ENCODE peak calls at places on chromosomes 13 and 19, in eight cellular contexts. N, L, A, B, Q, C, T and J are unnamed samples.

GRCh38 chr19:35905178-35905727 is 2.8 kb downstream of the TYROBP start:
- DNase-seq in N (no peak), L (no peak), A (no peak), B (no peak), Q (no peak), C (no peak), T (no peak), J (no peak)

GRCh38 chr13:35723061-35723461 is 246.6 kb upstream of the MAB21L1 start:
- DNase-seq in N (peak; percentile 75), L (peak; percentile 41), A (no peak), B (no peak), Q (no peak), C (no peak), T (no peak), J (no peak)

GRCh38 chr19:8307400-8307964 is 676 bp downstream of the CD320 start:
- DNase-seq in N (no peak), L (peak; percentile 26), A (no peak), B (peak; percentile 16), Q (no peak), C (no peak), T (no peak), J (no peak)

GRCh38 chr19:5718579-5719273 is 1.2 kb downstream of the LONP1 start:
- DNase-seq in N (peak; percentile 92), L (no peak), A (no peak), B (peak; percentile 25), Q (no peak), C (no peak), T (no peak), J (no peak)

GRCh38 chr19:52778811-52779210 is 7.8 kb downstream of the ZNF600 start:
- DNase-seq in N (no peak), L (no peak), A (no peak), B (no peak), Q (no peak), C (peak; percentile 15), T (no peak), J (peak; percentile 49)

GRCh38 chr13:109784590-109785140 is 1.7 kb downstream of the IRS2 start:
- DNase-seq in N (peak; percentile 69), L (peak; percentile 85), A (no peak), B (peak; percentile 74), Q (peak; percentile 72), C (no peak), T (peak; percentile 85), J (peak; percentile 70)

GRCh38 chr13:113813070-113813748 is 50.7 kb downstream of the GAS6 start:
- DNase-seq in N (no peak), L (peak; percentile 11), A (no peak), B (no peak), Q (no peak), C (no peak), T (no peak), J (no peak)

GRCh38 chr13:44210525-44210924 is 163.1 kb upstream of the SERP2 start:
- DNase-seq in N (no peak), L (no peak), A (no peak), B (no peak), Q (no peak), C (no peak), T (no peak), J (no peak)

GRCh38 chr19:18225702-18226468 is at the start of gene PDE4C:
- DNase-seq in N (no peak), L (peak; percentile 26), A (no peak), B (no peak), Q (no peak), C (no peak), T (no peak), J (no peak)

GRCh38 chr13:107832521-107833095 is 382.7 kb downstream of the LIG4 start:
- DNase-seq in N (peak; percentile 56), L (no peak), A (no peak), B (no peak), Q (no peak), C (no peak), T (no peak), J (no peak)

GRCh38 chr19:19505669-19506326 is 9.6 kb downstream of the TSSK6 start:
- DNase-seq in N (no peak), L (no peak), A (no peak), B (no peak), Q (no peak), C (no peak), T (no peak), J (peak; percentile 20)

GRCh38 chr19:43207991-43208390 is 2.6 kb upstream of the PSG4 start:
- DNase-seq in N (no peak), L (no peak), A (no peak), B (no peak), Q (no peak), C (no peak), T (no peak), J (no peak)

GRCh38 chr19:35751839-35752745 is 3.7 kb downstream of the LIN37 start:
- DNase-seq in N (no peak), L (no peak), A (no peak), B (no peak), Q (no peak), C (no peak), T (no peak), J (no peak)

GRCh38 chr19:15323496-15324235 is 8.7 kb downstream of the BRD4 start:
- DNase-seq in N (peak; percentile 72), L (peak; percentile 36), A (no peak), B (peak; percentile 69), Q (no peak), C (no peak), T (peak; percentile 55), J (no peak)

GRCh38 chr13:31485651-31486051 is 253.7 kb upstream of the RXFP2 start:
- DNase-seq in N (peak; percentile 20), L (no peak), A (no peak), B (no peak), Q (no peak), C (no peak), T (no peak), J (no peak)

GRCh38 chr19:17281391-17282304 is at the start of gene ANKLE1:
- DNase-seq in N (no peak), L (no peak), A (no peak), B (no peak), Q (no peak), C (no peak), T (peak; percentile 78), J (no peak)

GRCh38 chr19:38655148-38655824 is 7.8 kb downstream of the ACTN4 start:
- DNase-seq in N (no peak), L (no peak), A (no peak), B (no peak), Q (no peak), C (no peak), T (no peak), J (no peak)

GRCh38 chr19:38784224-38784623 is 4.8 kb upstream of the LGALS7B start:
- DNase-seq in N (peak; percentile 22), L (no peak), A (no peak), B (peak; percentile 29), Q (no peak), C (no peak), T (no peak), J (no peak)

GRCh38 chr13:52846567-52847321 is 1.7 kb downstream of the PCDH8 start:
- DNase-seq in N (peak; percentile 7), L (peak; percentile 50), A (no peak), B (peak; percentile 52), Q (no peak), C (no peak), T (peak; percentile 62), J (no peak)

GRCh38 chr19:55405638-55406037 is 1.9 kb downstream of the UBE2S start:
- DNase-seq in N (no peak), L (no peak), A (no peak), B (no peak), Q (no peak), C (no peak), T (no peak), J (no peak)
- H3K4me3 ChIP-seq in N (peak overlapping the region; percentile 92), L (no peak overlapping the region), A (no peak overlapping the region), B (no peak overlapping the region), Q (no peak overlapping the region), C (no peak overlapping the region), T (no peak overlapping the region), J (no peak overlapping the region)

GRCh38 chr19:3494051-3494450 is 6.4 kb downstream of the DOHH start:
- DNase-seq in N (no peak), L (no peak), A (no peak), B (no peak), Q (no peak), C (no peak), T (no peak), J (no peak)
- H3K27ac ChIP-seq in N (no peak overlapping the region), L (no peak overlapping the region), A (no peak overlapping the region), B (no peak overlapping the region), Q (no peak overlapping the region), C (no peak overlapping the region), T (no peak overlapping the region), J (no peak overlapping the region)

GRCh38 chr13:99043700-99044300 is 65.9 kb upstream of the DOCK9 start:
- DNase-seq in N (no peak), L (no peak), A (no peak), B (no peak), Q (no peak), C (no peak), T (no peak), J (no peak)
- H3K4me1 ChIP-seq in N (peaks cover 5% of the 10 kb centered on the region), L (no peaks in the 10 kb centered on the region), A (no peaks in the 10 kb centered on the region), B (peaks cover 17% of the 10 kb centered on the region), Q (peaks cover 14% of the 10 kb centered on the region), C (peaks cover 75% of the 10 kb centered on the region), T (peaks cover 50% of the 10 kb centered on the region), J (peaks cover 84% of the 10 kb centered on the region)

GRCh38 chr19:49766007-49766937 is 529 bp upstream of the AP2A1 start:
- DNase-seq in N (peak; percentile 100), L (peak; percentile 100), A (peak; percentile 100), B (peak; percentile 99), Q (peak; percentile 99), C (peak; percentile 100), T (peak; percentile 99), J (peak; percentile 100)

GRCh38 chr19:49770529-49770928 is 3.7 kb downstream of the AP2A1 start:
- DNase-seq in N (no peak), L (no peak), A (no peak), B (no peak), Q (no peak), C (no peak), T (no peak), J (no peak)

GRCh38 chr19:49766938-49767315 is at the start of gene AP2A1:
- DNase-seq in N (no peak), L (no peak), A (no peak), B (no peak), Q (no peak), C (no peak), T (no peak), J (no peak)

GRCh38 chr19:49767380-49767779 is 579 bp downstream of the AP2A1 start:
- DNase-seq in N (no peak), L (no peak), A (no peak), B (no peak), Q (no peak), C (no peak), T (no peak), J (no peak)

GRCh38 chr19:49767967-49768581 is 1.3 kb downstream of the AP2A1 start:
- DNase-seq in N (no peak), L (no peak), A (no peak), B (no peak), Q (no peak), C (no peak), T (no peak), J (no peak)
- H3K4me3 ChIP-seq in N (peak overlapping the region; percentile 98), L (peak overlapping the region; percentile 82), A (no peak overlapping the region), B (peak overlapping the region; percentile 95), Q (peak overlapping the region; percentile 82), C (peak overlapping the region; percentile 78), T (peak overlapping the region; percentile 76), J (peak overlapping the region; percentile 82)